ENCODE peak calls at places on chromosomes 5 and 9, in eight cellular contexts. W is Caco-2; G is aorta; D is glutamatergic neuron; A is amniotic stem cell; R is stimulated activated CD8-positive, alpha-beta memory T cell treated with anti-CD3 and anti-CD28 coated beads, Interleukin-4, amount 100 ng/mL, for 24 hours; X is cerebellar cortex; Y is endodermal cell. B is an unnamed sample.

GRCh38 chr9:115237383-115238087 is 119.6 kb upstream of the TNC start:
- DNase-seq in Y (no peak), X (no peak), R (no peak), A (no peak), G (peak; percentile 81), W (no peak), D (no peak), B (no peak)

GRCh38 chr9:121556580-121556979 is 56.9 kb upstream of the GGTA1 start:
- DNase-seq in G (no peak), Y (no peak), R (no peak), X (peak; percentile 20), D (no peak), W (no peak), A (peak; percentile 88), B (peak; percentile 95)

GRCh38 chr5:141507387-141508091 is 18.7 kb downstream of the PCDHGC5 start:
- DNase-seq in W (no peak), A (peak; percentile 36), R (no peak), D (no peak), X (no peak), Y (no peak), G (no peak), B (peak; percentile 86)

GRCh38 chr5:134540747-134541733 is 15.6 kb downstream of the JADE2 start:
- DNase-seq in X (no peak), Y (no peak), A (no peak), R (no peak), D (no peak), W (no peak), G (no peak), B (no peak)

GRCh38 chr9:115924669-115924987 is 229.0 kb upstream of the PAPPA start:
- DNase-seq in R (no peak), A (no peak), Y (no peak), W (no peak), D (no peak), G (no peak), X (no peak), B (no peak)

GRCh38 chr5:14724633-14725032 is 60.1 kb downstream of the OTULIN start:
- DNase-seq in D (no peak), Y (no peak), G (no peak), A (no peak), X (no peak), W (no peak), R (no peak), B (no peak)

GRCh38 chr5:103582364-103582763 is 19.8 kb upstream of the NUDT12 start:
- DNase-seq in W (peak; percentile 38), G (no peak), R (no peak), Y (peak; percentile 53), D (peak; percentile 31), X (peak; percentile 67), A (no peak), B (no peak)

GRCh38 chr5:17343675-17344074 is 126.2 kb downstream of the BASP1 start:
- DNase-seq in W (peak; percentile 43), R (no peak), D (no peak), X (no peak), G (no peak), A (peak; percentile 67), Y (no peak), B (peak; percentile 44)

GRCh38 chr5:154865466-154866184 is 7.2 kb downstream of the CNOT8 start:
- DNase-seq in Y (no peak), R (no peak), X (no peak), D (no peak), G (no peak), A (no peak), W (no peak), B (no peak)

GRCh38 chr9:130770093-130770492 is 65.0 kb upstream of the ABL1 start:
- DNase-seq in X (no peak), D (no peak), Y (no peak), A (no peak), W (no peak), G (no peak), R (no peak), B (no peak)

GRCh38 chr9:131274674-131275331 is 1.5 kb downstream of the FAM78A start:
- DNase-seq in W (no peak), R (no peak), D (no peak), X (no peak), Y (no peak), G (no peak), A (no peak), B (no peak)

GRCh38 chr9:38486056-38486455 is 61.8 kb upstream of the IGFBPL1 start:
- DNase-seq in D (no peak), G (no peak), R (no peak), A (no peak), Y (peak; percentile 57), X (no peak), W (no peak), B (no peak)

GRCh38 chr5:74201334-74202081 is 439.0 kb downstream of the ENC1 start:
- DNase-seq in W (no peak), R (no peak), G (no peak), X (peak; percentile 28), Y (no peak), D (no peak), A (no peak), B (no peak)

GRCh38 chr9:70466976-70467551 is 52.6 kb upstream of the KLF9 start:
- DNase-seq in R (peak; percentile 7), W (no peak), D (no peak), Y (no peak), X (no peak), A (no peak), G (no peak), B (no peak)

GRCh38 chr9:6703898-6704639 is 53.7 kb upstream of the KDM4C start:
- DNase-seq in G (peak; percentile 92), R (peak; percentile 86), A (no peak), D (peak; percentile 90), X (peak; percentile 83), Y (peak; percentile 91), W (no peak), B (no peak)

GRCh38 chr5:127409923-127410675 is 107.3 kb upstream of the PRRC1 start:
- DNase-seq in X (no peak), W (no peak), A (no peak), G (no peak), Y (no peak), R (no peak), D (no peak), B (no peak)

GRCh38 chr5:127878174-127878750 is 175.1 kb downstream of the CCDC192 start:
- DNase-seq in Y (peak; percentile 87), G (no peak), R (no peak), X (peak; percentile 20), A (no peak), W (peak; percentile 73), D (peak; percentile 67), B (no peak)

GRCh38 chr5:157750320-157750719 is 6.8 kb downstream of the LSM11 start:
- DNase-seq in Y (no peak), D (no peak), W (no peak), X (no peak), R (no peak), G (no peak), A (no peak), B (no peak)

GRCh38 chr5:154384480-154385235 is 61.1 kb upstream of the SAP30L start:
- DNase-seq in X (no peak), W (no peak), A (no peak), R (no peak), D (no peak), G (no peak), Y (peak; percentile 85), B (no peak)

GRCh38 chr5:135921388-135921787 is 25.7 kb upstream of the IL9 start:
- DNase-seq in X (no peak), Y (no peak), G (no peak), R (no peak), A (no peak), D (no peak), W (no peak), B (no peak)

GRCh38 chr9:34633851-34634550 is 3.6 kb downstream of the SIGMAR1 start:
- DNase-seq in Y (peak; percentile 90), W (peak; percentile 81), X (peak; percentile 89), R (peak; percentile 60), A (no peak), G (peak; percentile 85), D (peak; percentile 82), B (no peak)

GRCh38 chr5:35924950-35925722 is 13.3 kb downstream of the CAPSL start:
- DNase-seq in D (peak; percentile 81), Y (peak; percentile 90), R (peak; percentile 72), W (peak; percentile 59), X (peak; percentile 11), A (peak; percentile 55), G (peak; percentile 79), B (peak; percentile 44)

GRCh38 chr5:135871268-135871895 is 24.3 kb downstream of the IL9 start:
- DNase-seq in A (no peak), X (no peak), Y (no peak), G (no peak), R (no peak), W (no peak), D (no peak), B (no peak)

GRCh38 chr9:4799775-4800174 is 7.0 kb downstream of the RCL1 start:
- DNase-seq in R (no peak), W (no peak), X (no peak), D (no peak), G (no peak), Y (no peak), A (no peak), B (no peak)

GRCh38 chr9:74770508-74771261 is 117.0 kb downstream of the TRPM6 start:
- DNase-seq in A (no peak), Y (peak; percentile 94), W (peak; percentile 15), D (peak; percentile 71), G (no peak), R (peak; percentile 24), X (peak; percentile 25), B (no peak)

GRCh38 chr5:33180900-33181299 is 259.9 kb upstream of the TARS1 start:
- DNase-seq in R (no peak), X (no peak), Y (no peak), A (peak; percentile 1), D (no peak), W (peak; percentile 14), G (no peak), B (peak; percentile 29)

GRCh38 chr9:128553695-128554094 is 1.3 kb downstream of the SPTAN1 start:
- DNase-seq in W (no peak), X (peak; percentile 36), D (no peak), Y (no peak), R (no peak), G (no peak), A (peak; percentile 39), B (peak; percentile 63)

GRCh38 chr9:87497604-87498045 is at the start of gene DAPK1:
- DNase-seq in G (peak; percentile 87), R (no peak), D (peak; percentile 88), A (peak; percentile 12), X (no peak), W (peak; percentile 73), Y (peak; percentile 94), B (no peak)

GRCh38 chr9:22528485-22528884 is 81.9 kb downstream of the DMRTA1 start:
- DNase-seq in A (peak; percentile 26), X (no peak), Y (no peak), G (no peak), W (no peak), D (no peak), R (no peak), B (peak; percentile 3)

GRCh38 chr5:124456244-124456643 is 290.2 kb downstream of the ZNF608 start:
- DNase-seq in G (no peak), W (no peak), X (no peak), A (no peak), R (no peak), Y (no peak), D (no peak), B (peak; percentile 56)

GRCh38 chr9:121976751-121977150 is 116.4 kb downstream of the TTLL11 start:
- DNase-seq in Y (no peak), G (no peak), X (no peak), W (no peak), R (no peak), A (no peak), D (no peak), B (no peak)

GRCh38 chr5:137372386-137373160 is 126.6 kb downstream of the SPOCK1 start:
- DNase-seq in G (no peak), X (no peak), R (no peak), W (no peak), A (no peak), Y (no peak), D (no peak), B (no peak)

GRCh38 chr9:112361602-112362001 is 18.3 kb upstream of the HSDL2 start:
- DNase-seq in Y (no peak), D (no peak), G (no peak), A (peak; percentile 31), W (peak; percentile 49), R (no peak), X (peak; percentile 67), B (no peak)

GRCh38 chr9:100595391-100596199 is 17.7 kb downstream of the CAVIN4 start:
- DNase-seq in R (no peak), A (peak; percentile 25), W (peak; percentile 77), X (peak; percentile 77), D (no peak), G (no peak), Y (peak; percentile 78), B (no peak)

B was measured in AG09319.